ENCODE peak calls at places on chromosomes 13 and 19, in seven cellular contexts. W is IMR-90, H is tibial artery, R is BJ, I is tibial nerve, N is breast epithelium, J is GM23248. F is an unnamed sample.

GRCh38 chr13:104021806-104022397 is 955.7 kb upstream of the SLC10A2 start:
- DNase-seq in H (no peak), J (no peak), R (no peak), I (no peak), W (no peak), N (no peak), F (no peak)

GRCh38 chr13:42381165-42381425 is 109.1 kb downstream of the AKAP11 start:
- DNase-seq in I (no peak), J (no peak), R (no peak), W (no peak), H (no peak), N (no peak), F (no peak)

GRCh38 chr19:42206871-42207755 is 10.4 kb downstream of the DEDD2 start:
- DNase-seq in N (no peak), H (no peak), J (peak; percentile 71), W (peak; percentile 44), I (no peak), R (no peak), F (no peak)

GRCh38 chr19:30580673-30581072 is 208.5 kb downstream of the ZNF536 start:
- DNase-seq in W (no peak), I (no peak), N (no peak), H (no peak), R (no peak), J (no peak), F (no peak)

GRCh38 chr19:4288091-4288777 is 9.2 kb downstream of the SHD start:
- DNase-seq in I (no peak), J (no peak), R (no peak), W (no peak), H (no peak), N (no peak), F (no peak)

GRCh38 chr13:26459276-26460131 is 98.0 kb upstream of the WASF3 start:
- DNase-seq in W (no peak), N (no peak), J (peak; percentile 49), I (no peak), R (no peak), H (no peak), F (no peak)

GRCh38 chr13:113155982-113156655 is 2.3 kb upstream of the PROZ start:
- DNase-seq in N (no peak), H (no peak), J (peak; percentile 33), W (no peak), I (no peak), R (no peak), F (no peak)

GRCh38 chr19:33609353-33609752 is 12.4 kb upstream of the CHST8 start:
- DNase-seq in W (no peak), H (no peak), N (no peak), J (no peak), R (no peak), I (no peak), F (no peak)

DNA sequence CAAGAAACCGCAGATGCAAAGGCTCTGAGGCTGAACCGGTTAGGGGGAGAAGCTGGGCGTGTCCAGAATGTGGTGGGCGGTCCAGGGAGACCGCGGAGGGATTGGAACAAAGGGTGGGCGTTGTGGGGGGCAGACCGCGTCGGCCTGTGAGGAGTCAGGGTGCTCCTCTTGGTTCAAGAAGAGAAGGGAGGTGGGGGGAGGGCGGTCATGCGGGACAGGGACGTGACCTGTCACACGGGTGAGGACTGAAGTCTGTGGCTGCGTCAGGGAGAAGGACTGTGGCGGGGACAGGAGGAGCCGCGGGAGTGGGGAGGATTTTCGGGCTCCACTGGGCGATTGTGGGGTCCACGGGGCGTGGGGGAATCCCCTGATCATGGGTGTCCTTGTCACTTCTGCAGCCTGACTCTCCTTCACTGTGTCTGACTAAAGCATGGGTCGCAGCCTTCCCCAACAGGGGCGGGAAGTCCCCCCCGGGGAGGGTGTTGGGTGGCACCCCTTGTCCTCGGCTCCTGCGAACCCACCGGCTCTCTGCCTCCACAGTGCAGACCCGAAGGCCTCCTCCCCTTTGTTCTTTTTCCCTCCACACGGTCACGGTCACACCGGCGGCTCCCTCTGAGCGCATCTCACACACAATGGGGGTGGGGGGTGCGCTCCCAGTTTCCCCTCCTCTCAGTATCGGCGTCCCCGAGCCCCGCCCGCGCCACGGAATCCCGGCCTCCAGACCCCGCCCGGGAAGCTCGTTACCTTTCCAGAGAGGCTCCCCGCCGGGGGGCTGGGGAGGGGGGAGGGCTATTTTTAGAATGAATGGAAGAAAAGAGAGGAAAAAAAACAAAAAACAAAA is 16.4 kb upstream of the KCNN1 start:
- DNase-seq in I (no peak), J (peak; percentile 24), W (no peak), H (no peak), R (no peak), N (no peak), F (peak; percentile 63)
- H3K27me3 ChIP-seq in I (peaks cover 6% of the 10 kb centered on the region), J (peaks cover 56% of the 10 kb centered on the region), W (peaks cover 63% of the 10 kb centered on the region), H (peaks cover 3% of the 10 kb centered on the region), R (peaks cover 40% of the 10 kb centered on the region), N (peaks cover 64% of the 10 kb centered on the region), F (no peaks in the 10 kb centered on the region)

GRCh38 chr19:53945998-53946397 is 16.7 kb upstream of the CACNG8 start:
- DNase-seq in I (no peak), W (no peak), J (no peak), R (no peak), H (no peak), N (no peak), F (no peak)
- H3K4me3 ChIP-seq in I (no peak overlapping the region), W (no peak overlapping the region), J (no peak overlapping the region), R (no peak overlapping the region), H (no peak overlapping the region), N (no peak overlapping the region), F (no peak overlapping the region)

GRCh38 chr13:99044764-99045163 is 66.9 kb upstream of the DOCK9 start:
- DNase-seq in J (no peak), R (no peak), I (no peak), N (no peak), W (no peak), H (no peak), F (no peak)

GRCh38 chr13:99042851-99043250 is 65.0 kb upstream of the DOCK9 start:
- DNase-seq in H (no peak), N (no peak), I (no peak), R (no peak), W (no peak), J (no peak), F (no peak)

GRCh38 chr13:99043700-99044300 is 65.9 kb upstream of the DOCK9 start:
- DNase-seq in W (no peak), H (no peak), I (no peak), J (no peak), R (peak; percentile 36), N (no peak), F (no peak)

GRCh38 chr13:99046851-99047250 is 69.0 kb upstream of the DOCK9 start:
- DNase-seq in R (no peak), I (no peak), N (no peak), H (no peak), W (no peak), J (no peak), F (no peak)

DNA sequence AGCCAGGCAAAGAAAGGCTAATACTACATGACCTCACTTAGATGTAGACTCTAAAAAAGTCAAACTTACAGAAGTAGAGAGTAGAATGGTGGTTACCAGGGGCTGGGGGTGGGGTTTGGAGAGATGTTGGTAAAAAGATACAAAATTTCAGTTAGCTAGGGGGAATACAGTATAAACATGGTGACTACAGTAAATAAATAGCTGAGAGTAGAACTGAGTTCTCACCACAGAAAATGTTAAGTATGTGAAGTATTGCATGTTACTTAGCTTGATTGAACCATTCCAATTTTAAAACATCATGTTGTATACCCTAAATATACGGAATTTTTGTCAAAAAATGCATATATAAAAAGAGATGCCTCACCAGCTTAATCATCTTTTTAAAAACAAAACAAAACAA is 67.5 kb upstream of the DOCK9 start:
- DNase-seq in I (no peak), J (no peak), R (no peak), N (no peak), H (no peak), W (peak; percentile 58), F (no peak)
- H3K27me3 ChIP-seq in I (no peaks in the 10 kb centered on the region), J (no peaks in the 10 kb centered on the region), R (no peaks in the 10 kb centered on the region), N (no peaks in the 10 kb centered on the region), H (no peaks in the 10 kb centered on the region), W (no peaks in the 10 kb centered on the region), F (no peaks in the 10 kb centered on the region)

GRCh38 chr13:29502391-29503008 is 93.0 kb downstream of the SLC7A1 start:
- DNase-seq in N (no peak), H (no peak), R (no peak), I (no peak), J (no peak), W (no peak), F (no peak)
- H3K4me3 ChIP-seq in N (no peak overlapping the region), H (no peak overlapping the region), R (no peak overlapping the region), I (no peak overlapping the region), J (no peak overlapping the region), W (no peak overlapping the region), F (no peak overlapping the region)

GRCh38 chr13:109869312-109870237 is 83.2 kb upstream of the IRS2 start:
- DNase-seq in I (peak; percentile 42), R (peak; percentile 14), H (peak; percentile 27), N (peak; percentile 35), W (peak; percentile 44), J (peak; percentile 65), F (peak; percentile 88)
- H3K27me3 ChIP-seq in I (no peaks in the 10 kb centered on the region), R (no peaks in the 10 kb centered on the region), H (no peaks in the 10 kb centered on the region), N (no peaks in the 10 kb centered on the region), W (no peaks in the 10 kb centered on the region), J (no peaks in the 10 kb centered on the region), F (no peaks in the 10 kb centered on the region)

DNA sequence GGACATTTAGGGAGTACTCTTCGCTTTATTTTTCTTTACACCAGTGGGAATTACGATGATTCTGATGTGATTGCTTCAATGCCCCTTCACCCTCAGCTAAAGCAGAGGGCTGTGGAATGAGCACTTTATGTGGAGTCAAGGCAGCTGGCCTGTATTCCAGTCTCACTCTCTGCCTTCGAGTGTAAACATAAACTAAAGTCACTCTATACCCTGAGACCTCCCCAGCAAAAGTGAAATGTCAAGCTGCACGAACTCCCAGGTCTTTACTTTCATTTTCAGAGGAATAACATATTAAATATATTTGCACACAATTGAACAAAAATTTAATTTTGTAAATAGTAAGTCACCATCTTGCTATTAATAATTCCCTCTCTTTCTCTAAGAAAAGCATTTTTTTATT is 557.1 kb downstream of the DACH1 start:
- DNase-seq in I (no peak), W (no peak), N (no peak), H (no peak), J (no peak), R (no peak), F (no peak)
- H3K4me3 ChIP-seq in I (no peak overlapping the region), W (no peak overlapping the region), N (no peak overlapping the region), H (no peak overlapping the region), J (no peak overlapping the region), R (no peak overlapping the region), F (no peak overlapping the region)

GRCh38 chr19:55068803-55069136 is 5.8 kb upstream of the RDH13 start:
- DNase-seq in I (no peak), J (no peak), R (no peak), H (no peak), W (no peak), N (no peak), F (no peak)
- H3K27me3 ChIP-seq in I (no peaks in the 10 kb centered on the region), J (peaks cover 11% of the 10 kb centered on the region), R (peaks cover 13% of the 10 kb centered on the region), H (no peaks in the 10 kb centered on the region), W (peaks cover 26% of the 10 kb centered on the region), N (peaks cover 5% of the 10 kb centered on the region), F (peaks cover 2% of the 10 kb centered on the region)

GRCh38 chr19:11693505-11694499 is 44.9 kb downstream of the ZNF823 start:
- DNase-seq in W (peak; percentile 75), J (peak; percentile 92), R (peak; percentile 49), N (no peak), H (no peak), I (no peak), F (no peak)
- H3K4me3 ChIP-seq in W (peak overlapping the region; percentile 85), J (peak overlapping the region; percentile 93), R (peak overlapping the region; percentile 60), N (peak overlapping the region; percentile 86), H (peak overlapping the region; percentile 61), I (peak overlapping the region; percentile 73), F (peak overlapping the region; percentile 44)

GRCh38 chr13:35814573-35814972 is 316.6 kb downstream of the DCLK1 start:
- DNase-seq in N (no peak), W (no peak), H (no peak), J (no peak), I (no peak), R (no peak), F (no peak)
- H3K27me3 ChIP-seq in N (no peaks in the 10 kb centered on the region), W (peaks cover 6% of the 10 kb centered on the region), H (no peaks in the 10 kb centered on the region), J (no peaks in the 10 kb centered on the region), I (no peaks in the 10 kb centered on the region), R (no peaks in the 10 kb centered on the region), F (no peaks in the 10 kb centered on the region)

GRCh38 chr19:8609210-8610040 is 1.1 kb downstream of the ADAMTS10 start:
- DNase-seq in R (no peak), W (peak; percentile 60), H (peak; percentile 81), J (peak; percentile 79), N (no peak), I (peak; percentile 35), F (peak; percentile 89)
- H3K4me3 ChIP-seq in R (peak overlapping the region; percentile 69), W (peak overlapping the region; percentile 94), H (peak overlapping the region; percentile 86), J (peak overlapping the region; percentile 76), N (peak overlapping the region; percentile 85), I (peak overlapping the region; percentile 56), F (peak overlapping the region; percentile 81)

F was measured in aorta.